ENCODE peak calls at places on chromosome 7, in eight cellular contexts. V, Z, D, W, A, N, H and P are unnamed samples.

GRCh38 chr7:116075351-116076145 is 45.0 kb upstream of the TFEC start:
- DNase-seq in N (no peak), H (no peak), Z (no peak), V (no peak), A (no peak), W (no peak), D (no peak), P (no peak)

GRCh38 chr7:78487464-78487863 is 688.9 kb downstream of the PHTF2 start:
- DNase-seq in V (no peak), W (no peak), Z (no peak), N (peak), A (no peak), H (no peak), D (no peak), P (no peak)

GRCh38 chr7:137886266-137886665 is 39.5 kb upstream of the DGKI start:
- DNase-seq in N (no peak), W (no peak), H (no peak), D (no peak), V (no peak), A (no peak), Z (no peak), P (no peak)

GRCh38 chr7:52715701-52716100 is 319.7 kb upstream of the POM121L12 start:
- DNase-seq in N (no peak), A (no peak), D (no peak), W (no peak), H (no peak), Z (no peak), V (no peak), P (no peak)

GRCh38 chr7:134703781-134704180 is 57.1 kb downstream of the BPGM start:
- DNase-seq in W (no peak), V (no peak), A (no peak), N (no peak), Z (peak), D (no peak), H (peak), P (no peak)

GRCh38 chr7:123748171-123748733 is 551 bp downstream of the WASL start:
- DNase-seq in V (peak), Z (peak), A (peak), N (peak), H (peak), W (no peak), D (peak), P (peak)

GRCh38 chr7:116859323-116859722 is 3.1 kb upstream of the CAPZA2 start:
- DNase-seq in A (no peak), Z (peak), D (no peak), N (no peak), W (no peak), H (no peak), V (no peak), P (no peak)

GRCh38 chr7:158327571-158328180 is 259.9 kb downstream of the PTPRN2 start:
- DNase-seq in W (no peak), V (peak), H (no peak), N (no peak), Z (no peak), A (no peak), D (no peak), P (no peak)

GRCh38 chr7:159026271-159027047 is 118.2 kb downstream of the VIPR2 start:
- DNase-seq in Z (no peak), V (peak), A (peak), D (no peak), H (no peak), W (peak), N (no peak), P (no peak)

GRCh38 chr7:55641273-55641691 is 69.0 kb upstream of the VOPP1 start:
- DNase-seq in D (peak), W (no peak), A (no peak), H (no peak), N (peak), Z (peak), V (peak), P (no peak)

GRCh38 chr7:18792866-18793595 is 297.5 kb downstream of the HDAC9 start:
- DNase-seq in D (no peak), Z (peak), A (no peak), H (no peak), V (no peak), W (no peak), N (no peak), P (no peak)

GRCh38 chr7:158664406-158664805 is 40.2 kb downstream of the NCAPG2 start:
- DNase-seq in A (no peak), H (no peak), W (no peak), N (no peak), Z (no peak), V (no peak), D (no peak), P (no peak)

GRCh38 chr7:34155225-34155908 is 250.0 kb downstream of the BMPER start:
- DNase-seq in Z (peak), A (no peak), H (no peak), D (no peak), N (no peak), W (no peak), V (peak), P (no peak)

GRCh38 chr7:157907091-157907490 is 570.3 kb downstream of the DNAJB6 start:
- DNase-seq in A (no peak), H (no peak), Z (no peak), W (no peak), N (no peak), V (no peak), D (no peak), P (peak)

GRCh38 chr7:138092486-138093028 is 16.3 kb downstream of the AKR1D1 start:
- DNase-seq in D (no peak), H (no peak), V (no peak), Z (no peak), W (no peak), A (no peak), N (no peak), P (no peak)

GRCh38 chr7:22008011-22008410 is 62.3 kb upstream of the CDCA7L start:
- DNase-seq in W (no peak), N (no peak), D (no peak), Z (no peak), V (peak), A (no peak), H (no peak), P (no peak)

GRCh38 chr7:47941136-47941844 is 7.0 kb downstream of the PKD1L1 start:
- DNase-seq in Z (peak), A (no peak), H (no peak), N (no peak), W (no peak), D (no peak), V (no peak), P (peak)

GRCh38 chr7:121328508-121329459 is at the start of gene WNT16:
- DNase-seq in N (peak), A (no peak), W (no peak), Z (no peak), V (peak), D (peak), H (no peak), P (no peak)

GRCh38 chr7:4479367-4480039 is 202.6 kb upstream of the FOXK1 start:
- DNase-seq in D (peak), N (peak), H (peak), Z (peak), V (peak), A (peak), W (no peak), P (peak)

GRCh38 chr7:35549781-35550180 is 145.2 kb downstream of the HERPUD2 start:
- DNase-seq in W (no peak), H (no peak), D (no peak), A (no peak), N (no peak), V (no peak), Z (no peak), P (no peak)

GRCh38 chr7:95596183-95597135 is at the start of gene PDK4:
- DNase-seq in N (peak), H (peak), D (no peak), Z (peak), V (peak), W (peak), A (peak), P (peak)

GRCh38 chr7:99072126-99072525 is 71.8 kb downstream of the SMURF1 start:
- DNase-seq in V (no peak), D (no peak), H (no peak), N (no peak), W (no peak), A (no peak), Z (no peak), P (no peak)

GRCh38 chr7:50665403-50666123 is 100.4 kb upstream of the DDC start:
- DNase-seq in A (no peak), V (no peak), N (no peak), H (no peak), D (no peak), W (no peak), Z (peak), P (peak)

GRCh38 chr7:88328787-88329186 is 22.1 kb upstream of the STEAP4 start:
- DNase-seq in Z (no peak), H (no peak), V (no peak), A (no peak), W (no peak), N (no peak), D (no peak), P (no peak)

GRCh38 chr7:103748680-103749079 is 240.8 kb downstream of the RELN start:
- DNase-seq in D (no peak), N (no peak), Z (no peak), A (no peak), W (no peak), H (no peak), V (no peak), P (no peak)

GRCh38 chr7:103810112-103810744 is 179.2 kb downstream of the RELN start:
- DNase-seq in N (peak), W (no peak), D (no peak), V (peak), Z (no peak), A (no peak), H (peak), P (no peak)

GRCh38 chr7:110442386-110442837 is 648.5 kb upstream of the LRRN3 start:
- DNase-seq in Z (peak), A (peak), V (peak), N (peak), H (no peak), D (peak), W (peak), P (no peak)

GRCh38 chr7:80593869-80594587 is 44.4 kb upstream of the CD36 start:
- DNase-seq in Z (peak), A (no peak), H (no peak), D (no peak), W (no peak), N (no peak), V (no peak), P (no peak)

GRCh38 chr7:33418251-33418701 is 288.9 kb downstream of the BBS9 start:
- DNase-seq in W (no peak), D (no peak), V (peak), H (no peak), A (no peak), N (no peak), Z (peak), P (no peak)

GRCh38 chr7:102891693-102892261 is 21.0 kb upstream of the LRRC17 start:
- DNase-seq in W (no peak), Z (peak), H (no peak), N (no peak), A (no peak), V (no peak), D (no peak), P (no peak)

GRCh38 chr7:140670343-140670935 is 2.3 kb upstream of the ADCK2 start:
- DNase-seq in V (no peak), D (no peak), Z (no peak), W (no peak), N (no peak), H (no peak), A (no peak), P (no peak)

GRCh38 chr7:117194445-117194844 is 128.4 kb downstream of the WNT2 start:
- DNase-seq in W (no peak), Z (no peak), D (no peak), V (peak), N (no peak), H (no peak), A (no peak), P (no peak)

GRCh38 chr7:4136501-4137110 is 545.5 kb upstream of the FOXK1 start:
- DNase-seq in W (no peak), Z (no peak), H (no peak), A (no peak), N (peak), D (no peak), V (no peak), P (no peak)

GRCh38 chr7:131254211-131254610 is 73.5 kb upstream of the MKLN1 start:
- DNase-seq in W (no peak), Z (peak), D (no peak), V (no peak), A (no peak), H (no peak), N (no peak), P (no peak)

GRCh38 chr7:21927693-21928092 is 18.0 kb downstream of the CDCA7L start:
- DNase-seq in W (no peak), V (no peak), H (no peak), N (no peak), A (no peak), Z (no peak), D (no peak), P (no peak)

GRCh38 chr7:69962856-69963149 is 364.5 kb downstream of the AUTS2 start:
- DNase-seq in V (no peak), N (no peak), A (no peak), D (no peak), Z (peak), H (no peak), W (no peak), P (peak)

GRCh38 chr7:7265057-7265456 is 82.7 kb downstream of the C1GALT1 start:
- DNase-seq in V (no peak), Z (peak), W (no peak), N (no peak), D (no peak), A (no peak), H (no peak), P (no peak)

GRCh38 chr7:111789880-111790279 is 227.6 kb upstream of the IMMP2L start:
- DNase-seq in V (no peak), H (no peak), Z (peak), D (no peak), N (no peak), W (no peak), A (no peak), P (no peak)

GRCh38 chr7:11171569-11172192 is 198.0 kb downstream of the PHF14 start:
- DNase-seq in A (no peak), D (no peak), H (no peak), Z (no peak), W (no peak), N (peak), V (peak), P (no peak)

DNA sequence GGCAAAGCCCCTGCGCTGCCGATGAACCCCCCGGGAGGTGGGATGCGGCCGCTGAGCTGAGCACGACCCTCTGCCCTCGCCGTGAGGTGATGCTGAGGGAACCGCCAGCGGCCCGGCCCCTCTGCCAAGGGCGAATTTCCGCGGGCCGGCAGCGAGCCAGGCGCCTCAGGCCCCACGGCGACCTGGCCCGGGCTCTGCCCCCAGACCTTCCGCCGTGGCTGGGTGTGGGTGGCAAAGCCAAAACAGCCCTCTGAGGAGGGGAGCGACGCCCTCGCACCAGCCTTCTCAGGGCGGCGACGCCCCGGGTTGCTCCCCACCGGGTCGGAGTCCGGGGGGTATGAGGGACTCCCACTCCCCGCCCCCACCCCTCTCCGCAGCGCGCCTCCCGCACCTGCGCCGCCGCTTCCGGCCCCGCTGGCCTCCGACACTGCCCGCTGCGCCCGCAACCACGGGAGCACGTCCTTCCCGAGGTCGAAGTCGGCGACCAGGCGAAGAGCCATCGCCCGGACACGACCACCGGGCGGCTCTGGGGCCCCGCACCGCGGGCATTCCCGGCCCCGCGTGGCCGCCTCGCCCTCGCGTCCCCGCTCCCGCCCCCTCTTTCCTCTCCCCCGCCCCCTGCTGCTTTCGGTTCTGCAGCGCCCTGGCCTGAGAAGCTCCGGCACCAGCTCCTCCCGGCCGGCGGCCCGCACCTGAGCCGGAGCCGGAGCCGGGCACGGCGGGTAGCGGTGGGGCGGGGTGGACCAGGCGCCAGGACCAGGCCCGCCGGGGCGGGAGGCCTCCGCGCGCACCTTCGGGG is at the start of gene GSAP:
- DNase-seq in W (peak), H (peak), V (peak), A (peak), N (peak), D (peak), Z (no peak), P (peak)
- TF ChIP-seq CTCF in W (no peak), H (peak), V (peak), A (no peak), N (peak), D (peak), Z (no peak), P (no peak)

GRCh38 chr7:143286522-143286890 is 1.6 kb upstream of the CASP2 start:
- DNase-seq in N (no peak), V (no peak), A (no peak), D (no peak), Z (no peak), W (no peak), H (no peak), P (no peak)

GRCh38 chr7:143287321-143287934 is 723 bp upstream of the CASP2 start:
- DNase-seq in H (no peak), N (no peak), W (no peak), D (no peak), A (no peak), V (no peak), Z (no peak), P (no peak)

GRCh38 chr7:143289421-143289820 is 1.3 kb downstream of the CASP2 start:
- DNase-seq in A (no peak), W (no peak), V (no peak), H (no peak), N (no peak), Z (no peak), D (no peak), P (no peak)

GRCh38 chr7:143288836-143289235 is 685 bp downstream of the CASP2 start:
- DNase-seq in H (no peak), Z (no peak), V (peak), A (no peak), N (no peak), D (no peak), W (no peak), P (no peak)

GRCh38 chr7:143287935-143288826 is at the start of gene CASP2:
- DNase-seq in V (peak), Z (peak), N (peak), A (peak), W (peak), H (peak), D (peak), P (peak)
- TF ChIP-seq CTCF in V (peak), Z (peak), N (peak), A (peak), W (no peak), H (peak), D (peak), P (peak)

GRCh38 chr7:65448824-65449504 is 75.3 kb downstream of the ZNF92 start:
- DNase-seq in N (no peak), V (no peak), W (no peak), Z (peak), D (no peak), H (no peak), A (no peak), P (no peak)
- TF ChIP-seq CTCF in N (no peak), V (no peak), W (no peak), Z (no peak), D (no peak), H (no peak), A (no peak), P (no peak)

GRCh38 chr7:28142650-28143049 is 37.9 kb downstream of the JAZF1 start:
- DNase-seq in Z (no peak), A (no peak), V (no peak), W (no peak), H (no peak), D (no peak), N (no peak), P (no peak)
- TF ChIP-seq CTCF in Z (no peak), A (no peak), V (no peak), W (no peak), H (peak), D (peak), N (no peak), P (no peak)

GRCh38 chr7:130084037-130084875 is 13.9 kb downstream of the KLHDC10 start:
- DNase-seq in N (no peak), H (no peak), W (no peak), A (no peak), D (no peak), Z (peak), V (no peak), P (no peak)
- TF ChIP-seq CTCF in N (peak), H (peak), W (no peak), A (peak), D (peak), Z (peak), V (peak), P (peak)

GRCh38 chr7:20343211-20343610 is 12.5 kb downstream of the ITGB8 start:
- DNase-seq in N (no peak), A (no peak), H (no peak), W (no peak), D (no peak), V (peak), Z (no peak), P (no peak)
- TF ChIP-seq CTCF in N (peak), A (peak), H (no peak), W (no peak), D (no peak), V (peak), Z (peak), P (no peak)

GRCh38 chr7:101126651-101127459 is at the start of gene SERPINE1:
- DNase-seq in A (peak), D (peak), N (peak), H (peak), Z (peak), W (peak), V (peak), P (peak)
- TF ChIP-seq CTCF in A (peak), D (no peak), N (peak), H (peak), Z (peak), W (no peak), V (peak), P (peak)

GRCh38 chr7:264541-265191 is 25.3 kb upstream of the FOXL3 start:
- DNase-seq in N (no peak), V (no peak), D (no peak), W (no peak), Z (no peak), H (no peak), A (no peak), P (peak)

GRCh38 chr7:268991-269390 is 21.0 kb upstream of the FOXL3 start:
- DNase-seq in Z (no peak), N (no peak), D (no peak), V (no peak), W (no peak), A (no peak), H (no peak), P (no peak)

GRCh38 chr7:265998-266850 is 23.7 kb upstream of the FOXL3 start:
- DNase-seq in Z (no peak), V (no peak), W (no peak), H (no peak), N (no peak), A (no peak), D (no peak), P (peak)

GRCh38 chr7:265192-265997 is 24.6 kb upstream of the FOXL3 start:
- DNase-seq in Z (no peak), V (no peak), W (no peak), A (no peak), H (no peak), N (no peak), D (no peak), P (peak)

GRCh38 chr7:266851-267840 is 22.8 kb upstream of the FOXL3 start:
- DNase-seq in A (peak), D (no peak), V (peak), N (peak), Z (no peak), W (no peak), H (no peak), P (peak)
- TF ChIP-seq CTCF in A (peak), D (no peak), V (peak), N (peak), Z (no peak), W (peak), H (peak), P (peak)

GRCh38 chr7:127254163-127254684 is 1.5 kb upstream of the GRM8 start:
- DNase-seq in N (no peak), H (no peak), D (no peak), Z (no peak), V (no peak), W (no peak), A (no peak), P (no peak)
- TF ChIP-seq CTCF in N (no peak), H (no peak), D (no peak), Z (no peak), V (no peak), W (no peak), A (no peak), P (no peak)